ENCODE peak calls at places on chromosomes 7 and 10, in six cellular contexts. Q, W, T, Y, J and D are unnamed samples.
A peak's percentile ranks its signal among the peaks of the same experiment; 100 is the strongest.

GRCh38 chr7:41437257-41438196 is 265.4 kb downstream of the INHBA start:
- DNase-seq in Q (no peak), W (no peak), T (no peak), Y (no peak), J (no peak), D (no peak)

GRCh38 chr10:109920011-109920410 is 3.3 kb downstream of the XPNPEP1 start:
- DNase-seq in Q (no peak), W (no peak), T (no peak), Y (no peak), J (no peak), D (no peak)

GRCh38 chr10:4303045-4303444 is 518.0 kb upstream of the KLF6 start:
- DNase-seq in Q (peak; percentile 21), W (no peak), T (peak; percentile 4), Y (no peak), J (no peak), D (no peak)

GRCh38 chr7:824664-825063 is 7.6 kb upstream of the SUN1 start:
- DNase-seq in Q (no peak), W (no peak), T (no peak), Y (no peak), J (no peak), D (no peak)

GRCh38 chr7:106070201-106070551 is 41.9 kb downstream of the SYPL1 start:
- DNase-seq in Q (no peak), W (no peak), T (no peak), Y (no peak), J (no peak), D (no peak)

GRCh38 chr10:132813001-132813401 is 27.1 kb upstream of the NKX6-2 start:
- DNase-seq in Q (no peak), W (no peak), T (no peak), Y (no peak), J (no peak), D (no peak)

GRCh38 chr7:139960158-139960557 is 102.6 kb downstream of the PARP12 start:
- DNase-seq in Q (peak; percentile 54), W (no peak), T (peak; percentile 6), Y (no peak), J (no peak), D (no peak)

GRCh38 chr7:30770936-30771858 is at the start of gene MINDY4:
- DNase-seq in Q (peak; percentile 80), W (no peak), T (peak; percentile 83), Y (peak; percentile 95), J (no peak), D (peak; percentile 89)

GRCh38 chr10:75294518-75294865 is 58.7 kb upstream of the COMTD1 start:
- DNase-seq in Q (no peak), W (no peak), T (peak; percentile 23), Y (peak; percentile 29), J (no peak), D (peak; percentile 50)

GRCh38 chr7:138684360-138684759 is 16.8 kb downstream of the SVOPL start:
- DNase-seq in Q (no peak), W (no peak), T (no peak), Y (no peak), J (no peak), D (no peak)

GRCh38 chr7:97094531-97094930 is 23.0 kb upstream of the SDHAF3 start:
- DNase-seq in Q (no peak), W (no peak), T (no peak), Y (no peak), J (no peak), D (no peak)

GRCh38 chr7:1081931-1082401 is 5.9 kb upstream of the GPER1 start:
- DNase-seq in Q (peak; percentile 89), W (no peak), T (no peak), Y (no peak), J (no peak), D (no peak)

GRCh38 chr7:47577351-47577919 is 4.5 kb downstream of the TNS3 start:
- DNase-seq in Q (no peak), W (no peak), T (no peak), Y (no peak), J (no peak), D (no peak)

GRCh38 chr10:48536226-48536500 is 68.7 kb downstream of the ARHGAP22 start:
- DNase-seq in Q (no peak), W (no peak), T (no peak), Y (no peak), J (no peak), D (no peak)

GRCh38 chr7:48101880-48102448 is 12.9 kb downstream of the UPP1 start:
- DNase-seq in Q (no peak), W (no peak), T (no peak), Y (no peak), J (peak; percentile 29), D (no peak)

GRCh38 chr10:124719213-124719851 is 24.8 kb downstream of the FAM53B start:
- DNase-seq in Q (peak; percentile 52), W (peak; percentile 87), T (peak; percentile 26), Y (peak; percentile 48), J (no peak), D (no peak)

GRCh38 chr7:156124356-156124755 is 312.1 kb upstream of the SHH start:
- DNase-seq in Q (no peak), W (no peak), T (no peak), Y (no peak), J (no peak), D (no peak)

GRCh38 chr7:47357398-47357797 is 224.5 kb downstream of the TNS3 start:
- DNase-seq in Q (no peak), W (no peak), T (no peak), Y (no peak), J (no peak), D (no peak)

GRCh38 chr10:44706745-44707144 is 204.4 kb upstream of the TMEM72 start:
- DNase-seq in Q (peak; percentile 98), W (no peak), T (no peak), Y (no peak), J (no peak), D (no peak)

GRCh38 chr7:131829911-131830310 is 273.5 kb upstream of the PODXL start:
- DNase-seq in Q (no peak), W (no peak), T (no peak), Y (no peak), J (no peak), D (no peak)
- TF ChIP-seq BHLHE40 in Q (no peak), W (no peak), T (no peak), Y (no peak), J (no peak), D (no peak)

DNA sequence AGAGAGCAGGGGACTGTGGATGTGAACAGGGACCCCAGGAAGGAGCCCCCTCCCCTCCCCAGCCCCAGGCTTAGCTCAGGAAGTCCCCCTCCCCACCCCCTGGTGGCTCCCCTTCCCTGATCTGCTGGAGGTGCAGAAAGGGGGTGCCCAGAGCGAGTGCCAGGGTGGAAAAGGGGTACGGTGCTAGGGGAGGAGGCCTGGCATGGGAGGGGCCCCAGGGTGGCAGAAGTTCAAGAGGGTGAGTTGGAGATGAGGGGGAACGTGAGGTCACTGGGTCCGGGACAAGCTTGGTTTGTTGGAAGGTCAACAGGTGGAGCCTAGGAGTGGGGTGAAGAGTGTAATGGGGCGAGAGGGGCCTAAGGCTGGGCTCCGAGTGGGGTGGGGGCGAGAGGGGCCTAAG is 21.5 kb upstream of the TBL2 start:
- DNase-seq in Q (no peak), W (no peak), T (no peak), Y (no peak), J (no peak), D (no peak)
- TF ChIP-seq BHLHE40 in Q (no peak), W (no peak), T (no peak), Y (no peak), J (no peak), D (no peak)

GRCh38 chr10:96673318-96674099 is 46.8 kb downstream of the PIK3AP1 start:
- DNase-seq in Q (peak; percentile 63), W (peak; percentile 67), T (peak; percentile 20), Y (no peak), J (peak; percentile 80), D (no peak)
- TF ChIP-seq BHLHE40 in Q (no peak), W (peak; percentile 32), T (no peak), Y (no peak), J (peak; percentile 27), D (no peak)

GRCh38 chr10:61594430-61594829 is 68.3 kb upstream of the CABCOCO1 start:
- DNase-seq in Q (no peak), W (no peak), T (no peak), Y (no peak), J (no peak), D (no peak)

GRCh38 chr10:61586829-61587228 is 75.9 kb upstream of the CABCOCO1 start:
- DNase-seq in Q (no peak), W (no peak), T (no peak), Y (no peak), J (no peak), D (no peak)

GRCh38 chr10:61589547-61590243 is 73.0 kb upstream of the CABCOCO1 start:
- DNase-seq in Q (peak; percentile 35), W (no peak), T (no peak), Y (no peak), J (no peak), D (no peak)

GRCh38 chr10:61588770-61589211 is 73.9 kb upstream of the CABCOCO1 start:
- DNase-seq in Q (peak; percentile 36), W (no peak), T (peak; percentile 7), Y (peak; percentile 70), J (no peak), D (no peak)

DNA sequence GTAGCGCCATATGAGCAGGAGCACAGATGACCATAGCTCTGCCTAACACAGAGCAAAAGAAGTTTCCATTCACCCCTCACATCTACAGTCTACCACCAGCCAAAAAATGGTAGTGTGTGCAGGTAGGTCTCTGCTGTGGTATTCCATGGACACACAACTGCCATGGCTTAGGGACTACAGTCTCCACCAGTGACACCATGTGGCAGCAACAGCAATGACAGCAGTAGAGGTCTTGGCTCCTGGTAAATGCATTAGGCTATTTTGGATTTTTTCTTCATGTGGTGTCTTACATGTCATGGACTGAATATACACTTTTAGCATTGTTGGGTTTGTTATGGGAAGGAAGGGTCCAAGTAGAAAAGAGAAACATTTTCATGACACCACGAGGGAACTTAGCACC is 70.1 kb upstream of the CABCOCO1 start:
- DNase-seq in Q (no peak), W (no peak), T (peak; percentile 36), Y (peak; percentile 50), J (peak; percentile 27), D (peak; percentile 50)
- TF ChIP-seq BHLHE40 in Q (no peak), W (no peak), T (no peak), Y (no peak), J (no peak), D (no peak)

GRCh38 chr7:135189221-135189662 is 18.7 kb upstream of the CYREN start:
- DNase-seq in Q (no peak), W (no peak), T (no peak), Y (no peak), J (no peak), D (no peak)

GRCh38 chr7:135190703-135191102 is 20.2 kb upstream of the CYREN start:
- DNase-seq in Q (no peak), W (no peak), T (no peak), Y (no peak), J (no peak), D (no peak)

GRCh38 chr7:135188298-135188984 is 17.9 kb upstream of the CYREN start:
- DNase-seq in Q (no peak), W (no peak), T (no peak), Y (no peak), J (no peak), D (no peak)

GRCh38 chr7:135192914-135193536 is 18.3 kb downstream of the WDR91 start:
- DNase-seq in Q (no peak), W (no peak), T (no peak), Y (no peak), J (no peak), D (no peak)

GRCh38 chr7:135189961-135190360 is 19.5 kb upstream of the CYREN start:
- DNase-seq in Q (no peak), W (no peak), T (no peak), Y (no peak), J (no peak), D (no peak)
- TF ChIP-seq BHLHE40 in Q (no peak), W (no peak), T (no peak), Y (no peak), J (no peak), D (no peak)

GRCh38 chr7:13641699-13642098 is 347.8 kb downstream of the ETV1 start:
- DNase-seq in Q (peak; percentile 33), W (no peak), T (peak; percentile 2), Y (no peak), J (no peak), D (no peak)
- TF ChIP-seq BHLHE40 in Q (no peak), W (no peak), T (no peak), Y (no peak), J (no peak), D (no peak)